ENCODE peak calls at places on chromosomes 6 and 20, in eight cellular contexts. X, S, U, I, Z, A, F and O are unnamed samples.

GRCh38 chr6:116139917-116140316 is 14.0 kb upstream of the COL10A1 start:
- DNase-seq in X (peak), S (no peak), U (no peak), I (peak), Z (no peak), A (no peak), F (no peak), O (no peak)

GRCh38 chr6:25175216-25175615 is 104.0 kb upstream of the CARMIL1 start:
- DNase-seq in X (peak), S (peak), U (no peak), I (no peak), Z (no peak), A (no peak), F (no peak), O (no peak)

GRCh38 chr6:150881911-150882481 is 16.5 kb downstream of the MTHFD1L start:
- DNase-seq in X (peak), S (peak), U (peak), I (peak), Z (peak), A (peak), F (no peak), O (no peak)

GRCh38 chr20:19588731-19589130 is 169.3 kb upstream of the RIN2 start:
- DNase-seq in X (no peak), S (no peak), U (no peak), I (no peak), Z (peak), A (peak), F (no peak), O (no peak)

GRCh38 chr6:161273356-161273751 is 507 bp downstream of the AGPAT4 start:
- DNase-seq in X (peak), S (peak), U (no peak), I (peak), Z (peak), A (no peak), F (peak), O (no peak)

GRCh38 chr6:355373-355772 is 36.2 kb upstream of the IRF4 start:
- DNase-seq in X (no peak), S (no peak), U (no peak), I (no peak), Z (no peak), A (no peak), F (no peak), O (no peak)

GRCh38 chr6:34981951-34982350 is 92.9 kb downstream of the ANKS1A start:
- DNase-seq in X (no peak), S (peak), U (no peak), I (no peak), Z (no peak), A (no peak), F (no peak), O (no peak)

GRCh38 chr20:37349517-37350491 is 3.9 kb downstream of the SRC start:
- DNase-seq in X (no peak), S (peak), U (no peak), I (peak), Z (no peak), A (no peak), F (peak), O (no peak)

GRCh38 chr6:81169166-81169565 is 583.3 kb downstream of the TENT5A start:
- DNase-seq in X (no peak), S (peak), U (no peak), I (no peak), Z (no peak), A (no peak), F (no peak), O (no peak)

GRCh38 chr6:53358440-53359087 is 9.8 kb upstream of the ELOVL5 start:
- DNase-seq in X (no peak), S (no peak), U (no peak), I (no peak), Z (peak), A (no peak), F (no peak), O (peak)

GRCh38 chr20:45109634-45110033 is 5.3 kb downstream of the WFDC5 start:
- DNase-seq in X (no peak), S (no peak), U (no peak), I (no peak), Z (no peak), A (no peak), F (no peak), O (no peak)

GRCh38 chr20:137668-138131 is 4.7 kb upstream of the DEFB126 start:
- DNase-seq in X (no peak), S (no peak), U (peak), I (no peak), Z (no peak), A (no peak), F (peak), O (no peak)

GRCh38 chr6:35049885-35050284 is 91.3 kb downstream of the TCP11 start:
- DNase-seq in X (no peak), S (peak), U (no peak), I (peak), Z (no peak), A (no peak), F (peak), O (no peak)

GRCh38 chr20:59604770-59605665 is 678 bp downstream of the PHACTR3 start:
- DNase-seq in X (peak), S (no peak), U (no peak), I (no peak), Z (no peak), A (no peak), F (peak), O (no peak)

GRCh38 chr6:55131616-55132015 is 42.7 kb upstream of the HCRTR2 start:
- DNase-seq in X (no peak), S (no peak), U (no peak), I (no peak), Z (no peak), A (no peak), F (no peak), O (no peak)

GRCh38 chr20:3115190-3116107 is 30.9 kb upstream of the AVP start:
- DNase-seq in X (peak), S (peak), U (peak), I (peak), Z (no peak), A (no peak), F (peak), O (peak)

GRCh38 chr6:10303806-10304520 is 110.9 kb downstream of the TFAP2A start:
- DNase-seq in X (no peak), S (peak), U (no peak), I (no peak), Z (no peak), A (no peak), F (peak), O (no peak)

GRCh38 chr6:16747232-16748027 is 13.8 kb downstream of the ATXN1 start:
- DNase-seq in X (no peak), S (peak), U (no peak), I (peak), Z (no peak), A (no peak), F (no peak), O (no peak)

GRCh38 chr20:57323034-57323433 is 6.6 kb upstream of the SPO11 start:
- DNase-seq in X (peak), S (peak), U (no peak), I (no peak), Z (peak), A (peak), F (peak), O (no peak)

GRCh38 chr6:163243691-163244505 is 170.6 kb upstream of the QKI start:
- DNase-seq in X (no peak), S (peak), U (no peak), I (no peak), Z (no peak), A (no peak), F (no peak), O (no peak)

GRCh38 chr20:37880726-37881591 is 22.0 kb upstream of the VSTM2L start:
- DNase-seq in X (no peak), S (no peak), U (peak), I (peak), Z (peak), A (no peak), F (peak), O (no peak)

GRCh38 chr20:24999568-24999967 is 7.0 kb upstream of the APMAP start:
- DNase-seq in X (no peak), S (no peak), U (peak), I (peak), Z (no peak), A (no peak), F (no peak), O (no peak)

GRCh38 chr6:116108836-116109235 is 8.2 kb downstream of the NT5DC1 start:
- DNase-seq in X (no peak), S (no peak), U (peak), I (no peak), Z (no peak), A (no peak), F (no peak), O (no peak)

GRCh38 chr6:107936162-107936909 is 21.7 kb downstream of the SEC63 start:
- DNase-seq in X (no peak), S (peak), U (no peak), I (no peak), Z (no peak), A (no peak), F (no peak), O (no peak)

GRCh38 chr6:31861150-31861549 is 1.5 kb downstream of the NEU1 start:
- DNase-seq in X (no peak), S (no peak), U (no peak), I (no peak), Z (no peak), A (no peak), F (no peak), O (no peak)

GRCh38 chr6:31689249-31690110 is 8.6 kb upstream of the LY6G5C start:
- DNase-seq in X (peak), S (no peak), U (peak), I (no peak), Z (no peak), A (no peak), F (no peak), O (peak)

GRCh38 chr6:903746-904145 is 210.8 kb upstream of the EXOC2 start:
- DNase-seq in X (peak), S (peak), U (no peak), I (no peak), Z (no peak), A (no peak), F (no peak), O (no peak)

GRCh38 chr20:31260326-31260932 is 3.0 kb downstream of the DEFB115 start:
- DNase-seq in X (peak), S (no peak), U (no peak), I (no peak), Z (no peak), A (no peak), F (peak), O (no peak)

GRCh38 chr20:32437391-32438074 is 79.4 kb downstream of the ASXL1 start:
- DNase-seq in X (no peak), S (no peak), U (no peak), I (no peak), Z (no peak), A (peak), F (no peak), O (peak)

DNA sequence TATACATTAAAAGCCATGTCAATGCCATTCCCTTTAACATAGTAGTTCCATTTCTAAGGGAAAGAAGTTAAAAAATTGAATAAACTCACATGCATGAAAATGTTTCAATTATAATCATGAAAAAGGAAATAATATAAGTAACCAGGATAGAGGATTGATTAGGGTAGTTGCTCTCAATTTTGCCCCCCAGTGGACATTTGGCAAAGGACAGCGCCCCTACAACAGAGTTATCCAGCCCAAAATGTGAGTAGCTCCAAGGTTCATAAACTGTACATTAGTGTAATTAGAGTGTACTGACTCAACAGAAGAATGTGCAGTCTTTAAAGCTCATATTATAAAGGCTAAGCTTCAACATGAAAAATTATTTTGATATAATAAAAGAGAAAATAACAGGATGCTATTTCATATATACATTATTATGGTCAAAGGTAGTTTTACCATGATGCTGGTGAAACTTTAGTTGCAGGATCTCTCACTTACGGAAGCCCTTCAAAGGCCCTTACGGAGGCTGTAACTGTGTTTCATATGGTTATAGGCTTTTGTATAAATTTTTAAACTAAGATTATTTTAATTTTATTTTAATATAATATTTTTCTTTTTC is 403.4 kb downstream of the PLCB1 start:
- DNase-seq in X (peak), S (no peak), U (peak), I (peak), Z (no peak), A (no peak), F (peak), O (peak)
- TF ChIP-seq CTCF in X (peak), S (peak), U (peak), I (peak), Z (no peak), A (no peak), F (peak), O (peak)

DNA sequence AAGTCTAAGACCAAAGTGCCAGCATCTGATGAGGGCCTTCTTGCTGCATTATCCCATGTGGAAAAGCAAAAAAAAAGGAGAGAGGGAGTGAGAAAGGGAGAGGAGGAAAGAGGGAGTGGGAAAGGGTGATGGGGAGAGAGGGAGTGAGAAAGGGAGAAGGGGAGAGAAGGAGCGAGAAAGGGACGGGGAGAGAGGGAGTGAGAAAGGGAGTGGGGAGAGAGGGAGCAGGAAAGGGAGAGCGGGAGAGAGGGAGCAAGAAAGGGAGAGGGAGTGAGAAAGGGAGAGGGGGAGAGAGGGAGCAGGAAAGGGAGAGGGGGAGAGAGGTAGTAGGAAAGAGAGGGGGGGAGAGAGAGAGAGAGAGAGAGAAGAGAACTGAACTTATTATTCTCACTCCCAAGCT is 241.1 kb upstream of the RIMS1 start:
- DNase-seq in X (no peak), S (no peak), U (no peak), I (no peak), Z (no peak), A (no peak), F (no peak), O (no peak)
- TF ChIP-seq CTCF in X (no peak), S (no peak), U (no peak), I (no peak), Z (no peak), A (no peak), F (no peak), O (no peak)

DNA sequence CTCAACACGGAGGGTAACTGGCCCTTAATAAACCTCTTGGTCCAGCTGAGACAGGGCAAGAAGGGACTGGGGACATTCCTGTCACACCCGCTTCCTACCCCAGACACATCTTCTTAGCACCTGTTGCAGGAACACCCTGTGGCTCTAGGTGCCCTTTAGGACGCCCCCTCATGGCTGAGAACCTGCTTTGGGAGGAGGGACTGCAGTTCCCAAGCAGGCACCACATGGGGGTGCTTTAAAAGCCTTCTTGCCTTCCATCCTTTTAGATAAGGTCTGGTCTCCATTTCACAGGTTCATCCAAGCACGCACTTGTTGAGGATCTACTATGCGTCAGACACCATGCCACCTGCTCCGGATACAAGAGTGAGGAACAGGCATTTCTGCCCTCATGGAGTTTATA is 26.6 kb downstream of the NSFL1C start:
- DNase-seq in X (peak), S (no peak), U (no peak), I (peak), Z (no peak), A (no peak), F (peak), O (peak)
- TF ChIP-seq CTCF in X (no peak), S (peak), U (no peak), I (no peak), Z (no peak), A (no peak), F (peak), O (no peak)

DNA sequence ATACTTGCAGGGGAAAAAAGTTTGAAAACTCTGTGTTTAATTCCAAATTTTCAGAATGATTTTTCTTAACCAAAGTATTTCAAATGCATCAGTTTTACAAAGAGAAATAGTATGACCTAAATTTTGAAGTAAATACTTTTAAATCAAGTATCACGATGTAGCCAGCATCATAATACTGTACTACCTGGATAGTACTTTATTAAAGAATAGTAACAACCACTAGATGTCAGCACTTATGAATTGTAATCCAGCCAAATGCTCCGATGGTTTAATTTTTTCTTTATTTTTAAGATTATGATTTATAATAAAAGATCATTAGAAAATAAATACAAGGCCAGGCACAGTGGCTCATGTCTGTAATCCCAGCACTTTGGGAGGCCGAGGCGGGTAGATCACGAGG is 37.2 kb upstream of the HACE1 start:
- DNase-seq in X (no peak), S (no peak), U (no peak), I (no peak), Z (no peak), A (no peak), F (no peak), O (no peak)
- TF ChIP-seq CTCF in X (no peak), S (no peak), U (peak), I (peak), Z (no peak), A (no peak), F (no peak), O (no peak)

GRCh38 chr6:95365454-95365853 is 211.9 kb upstream of the MANEA start:
- DNase-seq in X (no peak), S (no peak), U (no peak), I (no peak), Z (no peak), A (no peak), F (no peak), O (no peak)

GRCh38 chr6:95366414-95366813 is 210.9 kb upstream of the MANEA start:
- DNase-seq in X (no peak), S (no peak), U (no peak), I (no peak), Z (no peak), A (no peak), F (no peak), O (no peak)

GRCh38 chr6:95364016-95364604 is 213.2 kb upstream of the MANEA start:
- DNase-seq in X (no peak), S (peak), U (no peak), I (no peak), Z (no peak), A (no peak), F (peak), O (peak)
- TF ChIP-seq CTCF in X (no peak), S (peak), U (peak), I (peak), Z (no peak), A (no peak), F (peak), O (peak)

DNA sequence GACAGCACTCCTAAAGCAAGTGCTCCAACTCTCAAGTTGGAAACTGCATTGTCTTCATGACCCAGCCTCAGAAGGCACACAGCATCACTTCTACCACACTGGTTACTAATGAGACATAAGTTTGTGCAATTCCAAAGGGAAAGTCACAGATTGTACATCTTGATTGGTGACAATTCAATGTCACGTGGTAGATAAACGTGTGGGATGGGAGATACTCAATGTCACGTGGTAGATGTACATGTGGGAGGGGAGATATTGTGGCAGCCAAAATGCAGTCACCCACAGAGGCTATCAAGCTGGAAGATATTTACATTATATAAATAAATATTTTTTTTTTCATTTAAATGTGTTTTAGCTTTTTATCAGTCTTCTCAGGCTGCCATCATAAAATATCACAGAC is 393.3 kb downstream of the KIF16B start:
- DNase-seq in X (no peak), S (no peak), U (no peak), I (no peak), Z (no peak), A (no peak), F (no peak), O (no peak)
- TF ChIP-seq CTCF in X (no peak), S (no peak), U (no peak), I (no peak), Z (no peak), A (no peak), F (no peak), O (no peak)